ENCODE peak calls at places on chromosomes 5 and 9, in five cellular contexts. F is lower leg skin, G is Caki2, Y is body of pancreas, N is EL. M is an unnamed sample.

GRCh38 chr9:16611969-16612368 is 258.5 kb downstream of the BNC2 start:
- DNase-seq in F (no peak), G (no peak), Y (no peak), N (peak), M (no peak)

GRCh38 chr5:173159256-173159655 is 14.9 kb downstream of the BNIP1 start:
- DNase-seq in F (no peak), G (no peak), Y (no peak), N (no peak), M (no peak)

GRCh38 chr5:146516151-146516475 is at the start of gene GPR151:
- DNase-seq in F (no peak), G (no peak), Y (no peak), N (no peak), M (no peak)

GRCh38 chr5:143559586-143559985 is 156.1 kb upstream of the NR3C1 start:
- DNase-seq in F (no peak), G (no peak), Y (no peak), N (no peak), M (no peak)

GRCh38 chr5:17257705-17258273 is 40.4 kb downstream of the BASP1 start:
- DNase-seq in F (no peak), G (no peak), Y (no peak), N (no peak), M (no peak)

GRCh38 chr9:121509175-121509574 is 9.5 kb upstream of the GGTA1 start:
- DNase-seq in F (no peak), G (no peak), Y (no peak), N (no peak), M (no peak)

GRCh38 chr5:14753947-14754346 is 89.4 kb downstream of the OTULIN start:
- DNase-seq in F (no peak), G (no peak), Y (no peak), N (no peak), M (no peak)

GRCh38 chr5:53424691-53425597 is 55.5 kb upstream of the FST start:
- DNase-seq in F (no peak), G (no peak), Y (no peak), N (peak), M (no peak)

GRCh38 chr9:96551403-96551802 is 68.2 kb downstream of the CDC14B start:
- DNase-seq in F (no peak), G (no peak), Y (no peak), N (no peak), M (no peak)

GRCh38 chr5:78753093-78753531 is 104.5 kb upstream of the LHFPL2 start:
- DNase-seq in F (no peak), G (no peak), Y (no peak), N (peak), M (no peak)

GRCh38 chr5:119016125-119016774 is 27.9 kb upstream of the DTWD2 start:
- DNase-seq in F (no peak), G (no peak), Y (no peak), N (no peak), M (no peak)

M was measured in RCC 7860.